ENCODE peak calls at places on chromosomes 13 and 19, in five cellular contexts. U, L, O, S and Y are unnamed samples.

GRCh38 chr13:42474954-42475353 is 99.0 kb upstream of the TNFSF11 start:
- DNase-seq in U (peak), L (no peak), O (no peak), S (no peak), Y (no peak)

GRCh38 chr19:3851254-3852176 is 17.3 kb downstream of the ZFR2 start:
- DNase-seq in U (no peak), L (no peak), O (no peak), S (no peak), Y (no peak)

GRCh38 chr19:3499738-3500428 is 591 bp downstream of the DOHH start:
- DNase-seq in U (no peak), L (no peak), O (no peak), S (no peak), Y (no peak)

GRCh38 chr19:18304194-18304495 is 18.7 kb downstream of the LSM4 start:
- DNase-seq in U (no peak), L (no peak), O (no peak), S (no peak), Y (no peak)

GRCh38 chr13:102240110-102240509 is 161.7 kb downstream of the FGF14 start:
- DNase-seq in U (no peak), L (no peak), O (no peak), S (no peak), Y (no peak)

GRCh38 chr19:15161028-15161984 is 39.5 kb downstream of the NOTCH3 start:
- DNase-seq in U (no peak), L (peak), O (no peak), S (no peak), Y (no peak)

GRCh38 chr13:106349080-106349841 is 186.2 kb downstream of the EFNB2 start:
- DNase-seq in U (peak), L (no peak), O (peak), S (no peak), Y (no peak)

GRCh38 chr13:84439108-84439507 is 556.8 kb upstream of the SLITRK1 start:
- DNase-seq in U (peak), L (no peak), O (no peak), S (no peak), Y (no peak)

GRCh38 chr19:34686455-34686854 is 9.0 kb downstream of the ZNF302 start:
- DNase-seq in U (no peak), L (no peak), O (no peak), S (no peak), Y (no peak)

GRCh38 chr19:28864577-28865042 is 348.3 kb downstream of the UQCRFS1 start:
- DNase-seq in U (peak), L (no peak), O (peak), S (no peak), Y (no peak)

GRCh38 chr19:29741776-29742175 is 26.7 kb upstream of the C19orf12 start:
- DNase-seq in U (no peak), L (no peak), O (no peak), S (no peak), Y (no peak)

GRCh38 chr19:5048727-5049553 is 80.0 kb downstream of the KDM4B start:
- DNase-seq in U (peak), L (peak), O (peak), S (peak), Y (no peak)

GRCh38 chr19:54196514-54196913 is 4.1 kb upstream of the RPS9 start:
- DNase-seq in U (no peak), L (no peak), O (peak), S (no peak), Y (no peak)

GRCh38 chr19:18762125-18763023 is 28.7 kb downstream of the COMP start:
- DNase-seq in U (peak), L (peak), O (peak), S (no peak), Y (peak)

GRCh38 chr13:49400755-49401659 is 42.9 kb downstream of the CAB39L start:
- DNase-seq in U (peak), L (no peak), O (no peak), S (no peak), Y (no peak)

GRCh38 chr13:97975280-97975850 is 21.9 kb downstream of the IPO5 start:
- DNase-seq in U (no peak), L (no peak), O (no peak), S (no peak), Y (no peak)

GRCh38 chr13:50991624-50992610 is 82.3 kb downstream of the RNASEH2B start:
- DNase-seq in U (no peak), L (no peak), O (no peak), S (no peak), Y (no peak)

GRCh38 chr13:60407095-60407494 is 10.1 kb downstream of the TDRD3 start:
- DNase-seq in U (no peak), L (no peak), O (no peak), S (no peak), Y (no peak)

GRCh38 chr19:14555918-14556661 is 15.8 kb downstream of the NDUFB7 start:
- DNase-seq in U (peak), L (no peak), O (peak), S (no peak), Y (no peak)

GRCh38 chr19:42023121-42023942 is 29.3 kb upstream of the ATP1A3 start:
- DNase-seq in U (peak), L (no peak), O (no peak), S (no peak), Y (no peak)

GRCh38 chr13:106942558-106942957 is 374.6 kb upstream of the ARGLU1 start:
- DNase-seq in U (no peak), L (no peak), O (no peak), S (no peak), Y (no peak)

GRCh38 chr19:57903298-57904174 is 12.9 kb downstream of the ZNF417 start:
- DNase-seq in U (peak), L (no peak), O (no peak), S (no peak), Y (no peak)

GRCh38 chr13:62760724-62761123 is 1345.1 kb upstream of the PCDH20 start:
- DNase-seq in U (no peak), L (no peak), O (no peak), S (no peak), Y (no peak)

GRCh38 chr19:10876459-10877240 is 5.3 kb downstream of the CARM1 start:
- DNase-seq in U (no peak), L (no peak), O (peak), S (peak), Y (peak)

GRCh38 chr13:94967183-94968039 is 255.1 kb upstream of the SOX21 start:
- DNase-seq in U (peak), L (no peak), O (peak), S (no peak), Y (peak)

GRCh38 chr19:1364070-1364719 is 19.5 kb upstream of the NDUFS7 start:
- DNase-seq in U (peak), L (no peak), O (no peak), S (no peak), Y (no peak)

GRCh38 chr13:78604782-78605611 is 1.6 kb upstream of the POU4F1 start:
- DNase-seq in U (no peak), L (no peak), O (no peak), S (no peak), Y (no peak)

GRCh38 chr13:51760592-51760991 is 43.4 kb downstream of the DHRS12 start:
- DNase-seq in U (no peak), L (no peak), O (no peak), S (no peak), Y (peak)

GRCh38 chr13:44132710-44133109 is 240.9 kb upstream of the SERP2 start:
- DNase-seq in U (peak), L (peak), O (peak), S (peak), Y (no peak)

GRCh38 chr13:66665991-66666390 is 564.1 kb downstream of the PCDH9 start:
- DNase-seq in U (peak), L (no peak), O (peak), S (no peak), Y (peak)

GRCh38 chr13:35729926-35730627 is 253.6 kb upstream of the MAB21L1 start:
- DNase-seq in U (no peak), L (no peak), O (peak), S (no peak), Y (no peak)

GRCh38 chr13:102484329-102484728 is 82.5 kb upstream of the FGF14 start:
- DNase-seq in U (no peak), L (no peak), O (no peak), S (no peak), Y (no peak)

GRCh38 chr13:106905380-106906259 is 337.7 kb upstream of the ARGLU1 start:
- DNase-seq in U (no peak), L (no peak), O (no peak), S (no peak), Y (no peak)

GRCh38 chr19:2362039-2362969 is 2.2 kb downstream of the TMPRSS9 start:
- DNase-seq in U (no peak), L (no peak), O (no peak), S (no peak), Y (no peak)

GRCh38 chr19:10872551-10873107 is 1.3 kb downstream of the CARM1 start:
- DNase-seq in U (no peak), L (no peak), O (no peak), S (no peak), Y (no peak)

GRCh38 chr13:20441879-20442278 is 83.8 kb downstream of the CRYL1 start:
- DNase-seq in U (peak), L (no peak), O (no peak), S (no peak), Y (no peak)
- H3K27ac ChIP-seq in U (no peak), L (no peak), O (no peak), S (no peak), Y (peak)

DNA sequence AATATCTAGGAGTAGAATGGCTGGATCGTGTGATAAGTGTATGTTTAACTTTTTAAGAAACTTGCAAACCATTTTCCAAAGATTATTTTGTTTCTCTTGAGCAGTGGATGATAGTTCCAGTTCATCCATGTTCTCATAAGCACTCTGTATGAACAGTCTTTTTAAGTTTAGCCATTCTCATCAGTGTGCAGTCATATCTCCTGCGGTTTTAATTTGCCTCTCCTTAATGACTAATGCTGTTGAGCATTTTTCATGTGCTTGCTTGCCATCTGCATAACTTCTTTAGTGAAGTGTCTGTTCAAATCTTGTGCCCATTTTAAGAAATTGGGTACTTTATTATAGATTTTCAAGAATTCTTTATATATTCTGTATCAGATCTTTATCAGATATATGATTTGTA is 58.6 kb downstream of the WASF3 start:
- DNase-seq in U (peak), L (no peak), O (no peak), S (no peak), Y (no peak)
- H3K27ac ChIP-seq in U (no peak), L (no peak), O (no peak), S (no peak), Y (no peak)

GRCh38 chr19:45448887-45449299 is 18.9 kb upstream of the FOSB start:
- DNase-seq in U (peak), L (no peak), O (peak), S (no peak), Y (no peak)

GRCh38 chr19:45451181-45451849 is 16.5 kb upstream of the FOSB start:
- DNase-seq in U (peak), L (peak), O (peak), S (no peak), Y (no peak)

GRCh38 chr19:45448425-45448756 is 19.4 kb upstream of the FOSB start:
- DNase-seq in U (no peak), L (no peak), O (no peak), S (no peak), Y (no peak)

GRCh38 chr19:45451850-45452387 is 15.9 kb upstream of the FOSB start:
- DNase-seq in U (no peak), L (no peak), O (peak), S (no peak), Y (no peak)

DNA sequence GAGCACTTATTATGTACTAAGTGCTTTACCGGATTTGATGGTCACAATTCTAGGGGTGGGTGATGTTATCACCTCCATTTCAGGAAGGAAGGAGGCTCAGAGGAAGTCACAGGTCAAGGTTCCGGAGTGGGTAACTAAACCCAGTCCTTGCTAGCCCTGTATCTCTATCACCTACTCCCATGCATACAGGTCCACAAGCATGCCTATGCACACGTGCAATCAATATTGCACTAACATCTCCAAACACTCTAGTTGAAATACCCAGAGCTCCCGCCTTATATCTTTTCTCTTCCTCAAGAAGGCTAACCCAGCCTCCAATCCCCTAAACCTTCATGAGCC is 17.8 kb upstream of the FOSB start:
- DNase-seq in U (no peak), L (no peak), O (no peak), S (no peak), Y (no peak)
- H3K27ac ChIP-seq in U (no peak), L (peak), O (peak), S (peak), Y (no peak)

DNA sequence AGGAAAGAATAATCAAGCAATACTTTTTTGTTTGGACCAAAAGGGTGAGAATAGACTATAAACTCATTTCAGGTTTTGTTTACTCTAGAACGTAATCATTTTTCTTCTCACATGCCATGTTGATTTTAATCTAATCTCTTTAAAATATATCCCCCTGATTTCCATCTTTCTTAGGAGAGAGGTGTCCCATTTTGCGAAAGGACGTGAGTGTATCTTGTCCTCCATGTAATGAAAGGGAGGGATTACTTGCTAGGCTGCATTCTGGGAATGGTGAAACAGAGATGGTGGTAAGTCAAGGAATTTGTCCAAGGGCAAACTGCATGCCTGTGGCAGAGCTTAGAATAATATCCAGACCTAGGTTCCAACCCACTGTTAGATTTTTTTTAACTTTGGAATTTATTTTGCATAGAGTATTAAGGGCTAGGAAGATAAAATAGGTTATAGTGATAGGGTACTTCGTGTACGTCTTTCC is 1.8 kb upstream of the ANKRD10 start:
- DNase-seq in U (peak), L (no peak), O (no peak), S (no peak), Y (no peak)
- H3K27ac ChIP-seq in U (peak), L (peak), O (peak), S (peak), Y (no peak)

GRCh38 chr19:13092206-13092605 is 10.5 kb downstream of the LYL1 start:
- DNase-seq in U (no peak), L (no peak), O (peak), S (no peak), Y (no peak)
- H3K27ac ChIP-seq in U (no peak), L (peak), O (peak), S (peak), Y (peak)